ENCODE peak calls at places on chromosomes 12 and 14, in six cellular contexts. A is GM23248; I is breast epithelium; Z is tibial artery; O is upper lobe of right lung; X is CD8-positive, alpha-beta T cell. Q is an unnamed sample.

GRCh38 chr14:91876492-91876891 is 9.2 kb upstream of the TC2N start:
- DNase-seq in A (no peak), I (no peak), Z (peak; percentile 19), O (no peak), X (no peak), Q (no peak)

GRCh38 chr14:73477618-73478266 is 13.0 kb upstream of the RIOX1 start:
- DNase-seq in A (peak; percentile 85), I (peak; percentile 73), Z (no peak), O (no peak), X (no peak), Q (no peak)

GRCh38 chr14:44162197-44162596 is 344.9 kb downstream of the FSCB start:
- DNase-seq in A (no peak), I (no peak), Z (no peak), O (no peak), X (no peak), Q (no peak)

GRCh38 chr12:103745962-103746361 is 95.1 kb downstream of the NT5DC3 start:
- DNase-seq in A (no peak), I (no peak), Z (no peak), O (no peak), X (no peak), Q (no peak)

GRCh38 chr12:116642101-116642500 is 82.9 kb downstream of the MAP1LC3B2 start:
- DNase-seq in A (peak; percentile 58), I (no peak), Z (no peak), O (no peak), X (no peak), Q (no peak)

GRCh38 chr12:51593539-51593938 is 2.5 kb downstream of the SCN8A start:
- DNase-seq in A (peak; percentile 79), I (no peak), Z (no peak), O (no peak), X (peak; percentile 16), Q (no peak)

GRCh38 chr12:132610896-132611602 is 667 bp upstream of the LRCOL1 start:
- DNase-seq in A (no peak), I (no peak), Z (no peak), O (no peak), X (no peak), Q (no peak)

GRCh38 chr14:89032086-89032649 is 207.7 kb downstream of the TTC8 start:
- DNase-seq in A (no peak), I (no peak), Z (no peak), O (no peak), X (no peak), Q (no peak)

GRCh38 chr12:57242691-57243454 is 8.1 kb downstream of the STAC3 start:
- DNase-seq in A (peak; percentile 51), I (peak; percentile 41), Z (peak; percentile 75), O (peak; percentile 80), X (peak; percentile 73), Q (no peak)

GRCh38 chr12:121579190-121579791 is 1.5 kb downstream of the KDM2B start:
- DNase-seq in A (peak; percentile 64), I (no peak), Z (peak; percentile 71), O (peak; percentile 75), X (peak; percentile 56), Q (peak; percentile 47)

GRCh38 chr12:13386269-13387039 is 189.9 kb downstream of the EMP1 start:
- DNase-seq in A (no peak), I (no peak), Z (no peak), O (no peak), X (no peak), Q (no peak)

GRCh38 chr14:91996951-91997371 is 42.9 kb downstream of the TRIP11 start:
- DNase-seq in A (peak; percentile 92), I (no peak), Z (no peak), O (no peak), X (no peak), Q (no peak)

GRCh38 chr12:94795520-94795919 is 145.2 kb upstream of the TMCC3 start:
- DNase-seq in A (peak; percentile 63), I (no peak), Z (no peak), O (no peak), X (no peak), Q (no peak)

GRCh38 chr12:49507139-49507538 is 31.7 kb upstream of the KCNH3 start:
- DNase-seq in A (peak; percentile 79), I (no peak), Z (no peak), O (no peak), X (no peak), Q (no peak)

GRCh38 chr12:103680591-103681065 is 93.6 kb downstream of the STAB2 start:
- DNase-seq in A (peak; percentile 22), I (no peak), Z (no peak), O (no peak), X (no peak), Q (peak; percentile 78)

GRCh38 chr14:72476657-72477499 is 417.0 kb downstream of the DPF3 start:
- DNase-seq in A (peak; percentile 66), I (peak; percentile 62), Z (no peak), O (no peak), X (peak; percentile 31), Q (no peak)

GRCh38 chr12:6044082-6044481 is 80.4 kb downstream of the VWF start:
- DNase-seq in A (peak; percentile 60), I (no peak), Z (no peak), O (no peak), X (no peak), Q (no peak)

GRCh38 chr12:19200261-19200660 is 70.7 kb downstream of the PLEKHA5 start:
- DNase-seq in A (peak; percentile 79), I (no peak), Z (no peak), O (no peak), X (no peak), Q (no peak)

GRCh38 chr14:45252356-45253069 is 489 bp downstream of the MIS18BP1 start:
- DNase-seq in A (peak; percentile 58), I (no peak), Z (no peak), O (no peak), X (no peak), Q (no peak)

GRCh38 chr14:99968931-99969330 is 96.3 kb upstream of the EVL start:
- DNase-seq in A (peak; percentile 60), I (no peak), Z (no peak), O (no peak), X (no peak), Q (no peak)

GRCh38 chr12:113097716-113098427 is 37.7 kb downstream of the RASAL1 start:
- DNase-seq in A (peak; percentile 15), I (peak; percentile 40), Z (no peak), O (no peak), X (no peak), Q (no peak)

GRCh38 chr14:59254146-59254910 is 65.9 kb downstream of the DAAM1 start:
- DNase-seq in A (peak; percentile 95), I (peak; percentile 85), Z (peak; percentile 86), O (no peak), X (no peak), Q (peak; percentile 66)

GRCh38 chr12:19799216-19799615 is 359.9 kb downstream of the AEBP2 start:
- DNase-seq in A (peak; percentile 31), I (no peak), Z (no peak), O (no peak), X (no peak), Q (no peak)

GRCh38 chr12:47903151-47903611 is 1.6 kb downstream of the VDR start:
- DNase-seq in A (peak; percentile 87), I (no peak), Z (peak; percentile 68), O (no peak), X (no peak), Q (no peak)

GRCh38 chr14:89171168-89171567 is 245.9 kb downstream of the FOXN3 start:
- DNase-seq in A (peak; percentile 35), I (no peak), Z (no peak), O (no peak), X (no peak), Q (no peak)

GRCh38 chr12:127823801-127824200 is 443.2 kb upstream of the TMEM132C start:
- DNase-seq in A (no peak), I (no peak), Z (no peak), O (no peak), X (no peak), Q (no peak)

GRCh38 chr14:72463291-72463866 is 430.5 kb downstream of the DPF3 start:
- DNase-seq in A (peak; percentile 45), I (no peak), Z (no peak), O (no peak), X (no peak), Q (no peak)

GRCh38 chr14:75053396-75054289 is 2.4 kb upstream of the MLH3 start:
- DNase-seq in A (peak; percentile 63), I (no peak), Z (no peak), O (no peak), X (no peak), Q (no peak)

GRCh38 chr14:72404106-72404774 is 472.0 kb downstream of the RGS6 start:
- DNase-seq in A (no peak), I (peak; percentile 57), Z (no peak), O (no peak), X (no peak), Q (no peak)

GRCh38 chr14:76323331-76324050 is 52.4 kb upstream of the ESRRB start:
- DNase-seq in A (no peak), I (no peak), Z (no peak), O (no peak), X (no peak), Q (no peak)
- H3K27ac ChIP-seq in A (no peak overlapping the region), I (no peak overlapping the region), Z (no peak overlapping the region), O (no peak overlapping the region), X (no peak overlapping the region), Q (no peak overlapping the region)

GRCh38 chr12:130462558-130462924 is 124.9 kb downstream of the PIWIL1 start:
- DNase-seq in A (no peak), I (no peak), Z (no peak), O (no peak), X (no peak), Q (no peak)

GRCh38 chr12:130463259-130463658 is 125.6 kb downstream of the PIWIL1 start:
- DNase-seq in A (no peak), I (no peak), Z (no peak), O (no peak), X (no peak), Q (no peak)

GRCh38 chr12:130460611-130461478 is 123.2 kb downstream of the PIWIL1 start:
- DNase-seq in A (no peak), I (no peak), Z (no peak), O (no peak), X (no peak), Q (no peak)

GRCh38 chr12:130463818-130464663 is 126.4 kb downstream of the PIWIL1 start:
- DNase-seq in A (no peak), I (no peak), Z (no peak), O (no peak), X (no peak), Q (no peak)

GRCh38 chr12:130461868-130462557 is 124.3 kb downstream of the PIWIL1 start:
- DNase-seq in A (no peak), I (no peak), Z (no peak), O (no peak), X (no peak), Q (no peak)
- H3K9me3 ChIP-seq in A (no peaks in the 10 kb centered on the region), I (peaks cover under 1% of the 10 kb centered on the region), Z (no peaks in the 10 kb centered on the region), O (no peaks in the 10 kb centered on the region), X (no peaks in the 10 kb centered on the region), Q (no peaks in the 10 kb centered on the region)

GRCh38 chr14:69711065-69711464 is 55.9 kb upstream of the SRSF5 start:
- DNase-seq in A (no peak), I (no peak), Z (no peak), O (peak; percentile 83), X (no peak), Q (peak; percentile 77)
- H3K27ac ChIP-seq in A (no peak overlapping the region), I (peak overlapping the region; percentile 89), Z (peak overlapping the region; percentile 68), O (peak overlapping the region; percentile 79), X (no peak overlapping the region), Q (peak overlapping the region; percentile 75)

DNA sequence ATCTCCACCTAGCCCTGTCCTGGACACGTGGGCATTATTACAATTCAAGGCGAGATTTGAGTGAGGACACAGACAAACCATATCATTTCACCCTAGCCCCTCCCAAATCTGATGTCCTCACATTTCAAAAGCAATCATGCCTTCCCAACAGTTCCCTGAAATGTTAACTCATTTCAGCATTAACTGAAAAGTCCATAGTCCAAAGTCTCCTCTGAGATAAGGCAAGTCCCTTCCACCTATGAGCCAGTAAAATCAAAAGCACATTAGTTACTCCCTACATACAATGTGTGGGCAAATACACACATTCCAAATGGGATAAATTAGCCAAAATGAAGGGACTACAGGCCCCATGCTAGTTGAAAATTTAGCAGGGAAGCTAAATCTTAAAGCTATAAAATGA is 546.0 kb upstream of the LMO3 start:
- DNase-seq in A (no peak), I (no peak), Z (no peak), O (no peak), X (no peak), Q (no peak)
- H3K9me3 ChIP-seq in A (no peaks in the 10 kb centered on the region), I (peaks cover 15% of the 10 kb centered on the region), Z (no peaks in the 10 kb centered on the region), O (no peaks in the 10 kb centered on the region), X (no peaks in the 10 kb centered on the region), Q (no peaks in the 10 kb centered on the region)

Q was measured in uterus.